ENCODE peak calls at places on chromosomes 3 and 15, in ten cellular contexts. D is neural progenitor cell, C is NCI-H460, J is amygdala, G is NCI-H1105, Y is kidney tubule cell, T is tibial artery, P is GM10248, I is amniotic stem cell, K is aorta. F is an unnamed sample.

GRCh38 chr15:34754674-34755418 is at the start of gene GJD2:
- DNase-seq in D (peak), G (peak), I (no peak), J (no peak), C (no peak), T (no peak), Y (no peak), P (no peak), K (peak), F (peak)

GRCh38 chr15:31540633-31541032 is 214.0 kb downstream of the KLF13 start:
- DNase-seq in T (no peak), G (no peak), K (no peak), Y (no peak), P (no peak), I (no peak), C (no peak), D (no peak), J (no peak), F (no peak)

GRCh38 chr15:56786966-56787365 is 53.7 kb upstream of the ZNF280D start:
- DNase-seq in C (no peak), G (no peak), J (no peak), P (peak), Y (no peak), I (no peak), D (no peak), K (no peak), T (no peak), F (no peak)

GRCh38 chr3:33544126-33544525 is 103.9 kb upstream of the UBP1 start:
- DNase-seq in P (no peak), Y (peak), C (no peak), K (no peak), T (no peak), G (no peak), J (no peak), D (no peak), I (no peak), F (no peak)

GRCh38 chr15:64738231-64739095 is 36.9 kb downstream of the RBPMS2 start:
- DNase-seq in D (peak), K (no peak), J (no peak), P (no peak), C (no peak), G (no peak), Y (no peak), I (no peak), T (no peak), F (no peak)

GRCh38 chr3:46478341-46478740 is 13.6 kb upstream of the LTF start:
- DNase-seq in I (no peak), T (no peak), J (no peak), Y (no peak), C (no peak), P (no peak), D (no peak), K (peak), G (no peak), F (no peak)

GRCh38 chr3:41768363-41768762 is 193.5 kb downstream of the ULK4 start:
- DNase-seq in C (no peak), D (no peak), T (no peak), G (peak), I (no peak), P (no peak), J (no peak), Y (no peak), K (no peak), F (no peak)

GRCh38 chr3:12758025-12758830 is 831 bp downstream of the TMEM40 start:
- DNase-seq in C (no peak), K (peak), T (no peak), I (no peak), Y (peak), P (peak), D (no peak), J (no peak), G (no peak), F (no peak)

GRCh38 chr15:53576841-53577240 is 182.6 kb downstream of the WDR72 start:
- DNase-seq in C (no peak), T (no peak), J (no peak), P (no peak), D (no peak), I (no peak), G (no peak), Y (no peak), K (no peak), F (no peak)

GRCh38 chr15:85523530-85523929 is 143.1 kb downstream of the AKAP13 start:
- DNase-seq in C (no peak), J (no peak), Y (no peak), P (no peak), T (no peak), D (no peak), G (no peak), I (no peak), K (no peak), F (no peak)

GRCh38 chr3:63067999-63068645 is 192.9 kb upstream of the CADPS start:
- DNase-seq in G (no peak), K (no peak), C (peak), Y (peak), D (peak), J (no peak), P (peak), I (no peak), T (no peak), F (peak)

GRCh38 chr3:105367406-105368213 is 901 bp downstream of the ALCAM start:
- DNase-seq in Y (peak), C (no peak), K (peak), G (peak), T (peak), J (peak), P (peak), D (peak), I (peak), F (peak)

GRCh38 chr3:52458770-52459540 is 3.6 kb downstream of the NISCH start:
- DNase-seq in C (no peak), J (no peak), T (no peak), D (no peak), K (no peak), Y (no peak), P (no peak), G (no peak), I (no peak), F (no peak)

GRCh38 chr15:66196565-66196964 is 57.0 kb downstream of the MEGF11 start:
- DNase-seq in I (no peak), G (no peak), Y (peak), K (no peak), D (no peak), J (no peak), T (no peak), P (no peak), C (no peak), F (no peak)

GRCh38 chr3:9276761-9277370 is 27.4 kb upstream of the SRGAP3 start:
- DNase-seq in D (no peak), K (no peak), P (no peak), Y (no peak), I (no peak), C (no peak), G (no peak), J (no peak), T (no peak), F (no peak)

GRCh38 chr15:72585659-72586058 is 68.8 kb upstream of the GOLGA6B start:
- DNase-seq in G (no peak), J (no peak), I (no peak), T (no peak), K (no peak), Y (no peak), D (no peak), C (no peak), P (no peak), F (no peak)

F was measured in HAP-1.